ENCODE peak calls at places on chromosomes 11 and 22, in five cellular contexts. One of them, this sample, is unnamed.

GRCh38 chr11:70482529-70482917 is 84.2 kb downstream of the CTTN start:
- DNase-seq in globus pallidus: no peak
- DNase-seq in naive thymus-derived CD8-positive, alpha-beta T cell: no peak
- DNase-seq in fibroblast of lung: no peak
- DNase-seq in HFF-Myc: no peak
- DNase-seq in this sample: no peak

GRCh38 chr11:108561535-108561991 is 32.0 kb downstream of the EXPH5 start:
- DNase-seq in fibroblast of lung: no peak
- DNase-seq in HFF-Myc: no peak
- DNase-seq in naive thymus-derived CD8-positive, alpha-beta T cell: no peak
- DNase-seq in globus pallidus: no peak
- DNase-seq in this sample: peak

GRCh38 chr11:5973530-5973929 is 5.2 kb upstream of the OR56A5 start:
- DNase-seq in naive thymus-derived CD8-positive, alpha-beta T cell: no peak
- DNase-seq in fibroblast of lung: no peak
- DNase-seq in HFF-Myc: no peak
- DNase-seq in globus pallidus: no peak
- DNase-seq in this sample: no peak

GRCh38 chr11:70669871-70670683 is 271.7 kb downstream of the CTTN start:
- DNase-seq in fibroblast of lung: no peak
- DNase-seq in globus pallidus: no peak
- DNase-seq in HFF-Myc: no peak
- DNase-seq in naive thymus-derived CD8-positive, alpha-beta T cell: no peak
- DNase-seq in this sample: no peak

GRCh38 chr22:32018056-32018455 is 25.0 kb upstream of the SLC5A1 start:
- DNase-seq in HFF-Myc: no peak
- DNase-seq in fibroblast of lung: no peak
- DNase-seq in globus pallidus: no peak
- DNase-seq in naive thymus-derived CD8-positive, alpha-beta T cell: no peak
- DNase-seq in this sample: peak

GRCh38 chr11:94638902-94639373 is 71.8 kb downstream of the PIWIL4 start:
- DNase-seq in naive thymus-derived CD8-positive, alpha-beta T cell: no peak
- DNase-seq in fibroblast of lung: peak
- DNase-seq in globus pallidus: peak
- DNase-seq in HFF-Myc: no peak
- DNase-seq in this sample: no peak

GRCh38 chr22:33922268-33922667 is 2.0 kb upstream of the LARGE1 start:
- DNase-seq in globus pallidus: peak
- DNase-seq in HFF-Myc: no peak
- DNase-seq in naive thymus-derived CD8-positive, alpha-beta T cell: no peak
- DNase-seq in fibroblast of lung: peak
- DNase-seq in this sample: no peak

GRCh38 chr11:75779960-75780359 is 11.4 kb downstream of the DGAT2 start:
- DNase-seq in fibroblast of lung: no peak
- DNase-seq in naive thymus-derived CD8-positive, alpha-beta T cell: no peak
- DNase-seq in globus pallidus: no peak
- DNase-seq in HFF-Myc: no peak
- DNase-seq in this sample: no peak

GRCh38 chr22:37121887-37122591 is 12.5 kb upstream of the TMPRSS6 start:
- DNase-seq in globus pallidus: no peak
- DNase-seq in fibroblast of lung: no peak
- DNase-seq in HFF-Myc: no peak
- DNase-seq in naive thymus-derived CD8-positive, alpha-beta T cell: peak
- DNase-seq in this sample: no peak

GRCh38 chr11:109939176-109939810 is 153.9 kb upstream of the ZC3H12C start:
- DNase-seq in naive thymus-derived CD8-positive, alpha-beta T cell: no peak
- DNase-seq in globus pallidus: peak
- DNase-seq in fibroblast of lung: peak
- DNase-seq in HFF-Myc: peak
- DNase-seq in this sample: peak

GRCh38 chr22:23089633-23090032 is 19.3 kb downstream of the GNAZ start:
- DNase-seq in globus pallidus: no peak
- DNase-seq in fibroblast of lung: no peak
- DNase-seq in naive thymus-derived CD8-positive, alpha-beta T cell: no peak
- DNase-seq in HFF-Myc: no peak
- DNase-seq in this sample: no peak

GRCh38 chr11:126419801-126420729 is 64.6 kb downstream of the ST3GAL4 start:
- DNase-seq in globus pallidus: peak
- DNase-seq in HFF-Myc: no peak
- DNase-seq in naive thymus-derived CD8-positive, alpha-beta T cell: no peak
- DNase-seq in fibroblast of lung: peak
- DNase-seq in this sample: no peak

GRCh38 chr11:61535998-61536675 is 27.6 kb downstream of the LRRC10B start:
- DNase-seq in globus pallidus: no peak
- DNase-seq in naive thymus-derived CD8-positive, alpha-beta T cell: no peak
- DNase-seq in HFF-Myc: no peak
- DNase-seq in fibroblast of lung: no peak
- DNase-seq in this sample: no peak

GRCh38 chr11:34565417-34566208 is 52.0 kb upstream of the ELF5 start:
- DNase-seq in naive thymus-derived CD8-positive, alpha-beta T cell: no peak
- DNase-seq in globus pallidus: no peak
- DNase-seq in fibroblast of lung: no peak
- DNase-seq in HFF-Myc: no peak
- DNase-seq in this sample: no peak

GRCh38 chr11:48103621-48104561 is 112.7 kb upstream of the OR4B1 start:
- DNase-seq in fibroblast of lung: no peak
- DNase-seq in naive thymus-derived CD8-positive, alpha-beta T cell: no peak
- DNase-seq in globus pallidus: peak
- DNase-seq in HFF-Myc: no peak
- DNase-seq in this sample: no peak